ENCODE peak calls at places on chromosomes 6 and 20, in eight cellular contexts. Z, N, U, W, Y, R, J and X are unnamed samples.

GRCh38 chr20:63898882-63899558 is 4.1 kb downstream of the DNAJC5 start:
- DNase-seq in Z (no peak), N (no peak), U (no peak), W (no peak), Y (no peak), R (no peak), J (no peak), X (no peak)

GRCh38 chr6:131787079-131787478 is 20.7 kb upstream of the ENPP1 start:
- DNase-seq in Z (no peak), N (no peak), U (no peak), W (no peak), Y (peak; percentile 59), R (no peak), J (no peak), X (no peak)

GRCh38 chr6:39593644-39594043 is 131.6 kb downstream of the KIF6 start:
- DNase-seq in Z (no peak), N (no peak), U (no peak), W (no peak), Y (no peak), R (no peak), J (peak; percentile 6), X (no peak)

GRCh38 chr6:1598433-1598832 is 11.3 kb upstream of the FOXC1 start:
- DNase-seq in Z (no peak), N (no peak), U (no peak), W (no peak), Y (no peak), R (no peak), J (no peak), X (no peak)

GRCh38 chr6:81696505-81696904 is 56.0 kb downstream of the TENT5A start:
- DNase-seq in Z (peak; percentile 0), N (peak; percentile 8), U (peak; percentile 38), W (no peak), Y (no peak), R (no peak), J (peak; percentile 44), X (no peak)

GRCh38 chr20:39072132-39072531 is 110.0 kb downstream of the DHX35 start:
- DNase-seq in Z (no peak), N (no peak), U (no peak), W (no peak), Y (no peak), R (no peak), J (no peak), X (no peak)

GRCh38 chr6:66930559-66931290 is 1223.7 kb upstream of the EYS start:
- DNase-seq in Z (no peak), N (no peak), U (no peak), W (no peak), Y (peak; percentile 19), R (peak; percentile 21), J (no peak), X (no peak)

GRCh38 chr20:37530696-37531095 is 3.0 kb upstream of the BLCAP start:
- DNase-seq in Z (no peak), N (no peak), U (no peak), W (no peak), Y (no peak), R (no peak), J (no peak), X (no peak)

GRCh38 chr6:137661601-137662000 is 167.4 kb upstream of the OLIG3 start:
- DNase-seq in Z (peak; percentile 46), N (peak; percentile 77), U (peak; percentile 44), W (peak; percentile 30), Y (peak; percentile 33), R (no peak), J (peak; percentile 71), X (peak; percentile 32)

GRCh38 chr6:22071655-22072054 is 225.2 kb downstream of the PRL start:
- DNase-seq in Z (no peak), N (peak; percentile 59), U (no peak), W (no peak), Y (peak; percentile 40), R (no peak), J (peak; percentile 47), X (no peak)

GRCh38 chr20:32287231-32287638 is 9.8 kb downstream of the KIF3B start:
- DNase-seq in Z (no peak), N (no peak), U (no peak), W (no peak), Y (no peak), R (no peak), J (no peak), X (no peak)

GRCh38 chr20:61757-62156 is 25.7 kb upstream of the DEFB125 start:
- DNase-seq in Z (peak; percentile 39), N (no peak), U (no peak), W (no peak), Y (no peak), R (no peak), J (no peak), X (no peak)

GRCh38 chr20:49636447-49636846 is 68.5 kb upstream of the PTGIS start:
- DNase-seq in Z (no peak), N (no peak), U (no peak), W (no peak), Y (no peak), R (no peak), J (no peak), X (no peak)

GRCh38 chr20:63740070-63740500 is 509 bp downstream of the SLC2A4RG start:
- DNase-seq in Z (no peak), N (peak; percentile 56), U (peak; percentile 73), W (no peak), Y (peak; percentile 17), R (no peak), J (peak; percentile 60), X (peak; percentile 85)

GRCh38 chr20:61815176-61815575 is 250.5 kb downstream of the TAF4 start:
- DNase-seq in Z (no peak), N (no peak), U (no peak), W (no peak), Y (no peak), R (no peak), J (no peak), X (no peak)

GRCh38 chr20:43985121-43985520 is 70.5 kb downstream of the TOX2 start:
- DNase-seq in Z (no peak), N (no peak), U (no peak), W (no peak), Y (no peak), R (no peak), J (no peak), X (no peak)

GRCh38 chr6:1228754-1229191 is 83.1 kb upstream of the FOXQ1 start:
- DNase-seq in Z (no peak), N (no peak), U (no peak), W (no peak), Y (no peak), R (no peak), J (no peak), X (no peak)

GRCh38 chr6:157228421-157229218 is 94.7 kb downstream of the TMEM242 start:
- DNase-seq in Z (no peak), N (peak; percentile 57), U (no peak), W (no peak), Y (no peak), R (no peak), J (no peak), X (no peak)

GRCh38 chr6:16419636-16420331 is 181.4 kb downstream of the GMPR start:
- DNase-seq in Z (no peak), N (no peak), U (no peak), W (no peak), Y (no peak), R (no peak), J (peak; percentile 94), X (peak; percentile 54)

GRCh38 chr6:154197176-154197850 is 158.3 kb downstream of the OPRM1 start:
- DNase-seq in Z (no peak), N (no peak), U (no peak), W (no peak), Y (peak; percentile 59), R (peak; percentile 16), J (no peak), X (no peak)

GRCh38 chr6:168718821-168719475 is 278.0 kb downstream of the SMOC2 start:
- DNase-seq in Z (no peak), N (no peak), U (no peak), W (no peak), Y (no peak), R (no peak), J (no peak), X (no peak)
- TF ChIP-seq CTCF in Z (no peak), N (no peak), U (no peak), W (no peak), Y (no peak), R (no peak), J (no peak), X (no peak)

DNA sequence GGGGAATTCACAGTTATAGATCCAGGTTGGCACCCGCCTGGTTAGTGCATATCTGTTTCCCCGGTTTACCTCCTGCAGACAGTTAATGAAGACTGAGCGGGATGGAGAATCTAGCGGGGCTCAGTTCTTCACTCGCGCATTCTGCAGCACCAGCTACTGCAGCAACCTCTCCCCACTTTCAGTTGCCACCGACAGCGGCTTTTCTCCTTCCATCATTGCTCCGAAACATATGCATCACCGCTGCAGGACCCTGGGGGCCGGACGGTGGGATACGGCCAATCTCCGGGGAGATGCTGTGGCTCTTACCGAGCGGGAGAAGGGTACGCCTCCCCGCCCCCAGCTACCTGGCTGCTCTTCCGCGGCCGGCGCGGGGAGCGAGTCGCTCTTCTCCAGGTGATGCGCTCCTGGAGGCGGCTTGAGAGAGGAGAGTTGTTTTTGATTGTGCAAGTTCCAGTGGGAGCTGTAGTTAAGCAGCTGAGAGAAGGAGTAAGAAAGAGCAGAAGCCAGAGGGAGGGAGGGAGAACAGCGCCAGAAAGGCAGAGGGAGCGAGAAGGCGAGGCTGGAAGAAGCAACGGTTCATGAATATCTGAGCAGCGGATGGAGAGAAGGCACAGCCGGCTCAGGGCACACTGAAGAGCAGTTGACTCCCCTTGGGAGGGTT is at the start of gene SGK1:
- DNase-seq in Z (peak; percentile 18), N (peak; percentile 81), U (peak; percentile 36), W (no peak), Y (peak; percentile 48), R (no peak), J (no peak), X (no peak)
- TF ChIP-seq CTCF in Z (no peak), N (no peak), U (no peak), W (no peak), Y (no peak), R (peak; percentile 21), J (no peak), X (no peak)

GRCh38 chr6:37481793-37482192 is 17.9 kb downstream of the CCDC167 start:
- DNase-seq in Z (no peak), N (no peak), U (no peak), W (no peak), Y (no peak), R (no peak), J (no peak), X (no peak)

GRCh38 chr6:37482356-37483292 is 17.1 kb downstream of the CCDC167 start:
- DNase-seq in Z (no peak), N (no peak), U (no peak), W (no peak), Y (no peak), R (no peak), J (no peak), X (no peak)

GRCh38 chr6:37479266-37479854 is 20.3 kb downstream of the CCDC167 start:
- DNase-seq in Z (no peak), N (no peak), U (no peak), W (no peak), Y (no peak), R (no peak), J (no peak), X (no peak)

GRCh38 chr6:37480118-37480736 is 19.5 kb downstream of the CCDC167 start:
- DNase-seq in Z (no peak), N (no peak), U (no peak), W (no peak), Y (no peak), R (no peak), J (no peak), X (no peak)

GRCh38 chr6:37480951-37481597 is 18.6 kb downstream of the CCDC167 start:
- DNase-seq in Z (no peak), N (peak; percentile 52), U (no peak), W (no peak), Y (no peak), R (no peak), J (no peak), X (no peak)
- TF ChIP-seq CTCF in Z (no peak), N (no peak), U (no peak), W (no peak), Y (no peak), R (no peak), J (no peak), X (no peak)

GRCh38 chr6:152552616-152553209 is 84.4 kb downstream of the SYNE1 start:
- DNase-seq in Z (peak; percentile 65), N (peak; percentile 88), U (peak; percentile 68), W (peak; percentile 45), Y (peak; percentile 77), R (peak; percentile 37), J (peak; percentile 82), X (peak; percentile 45)
- TF ChIP-seq CTCF in Z (peak; percentile 68), N (peak; percentile 95), U (peak; percentile 89), W (no peak), Y (peak; percentile 91), R (peak; percentile 97), J (peak; percentile 81), X (peak; percentile 64)